ENCODE peak calls at places on chromosome 6, in ten cellular contexts. Y is H54; O is astrocyte of the hippocampus; S is NCI-H510A; U is activated naive CD8-positive, alpha-beta T cell treated with anti-CD3 and anti-CD28 coated beads for 36 hours; J is NCI-H2029; L is NCI-H1092; N is A172; I is neural crest cell; D is CD8-positive, alpha-beta T cell. W is an unnamed sample.
A peak's percentile ranks its signal among the peaks of the same experiment; 100 is the strongest.

GRCh38 chr6:16136086-16136485 is 7.2 kb downstream of the MYLIP start:
- DNase-seq in Y (no peak), O (no peak), S (no peak), U (no peak), J (no peak), L (no peak), N (no peak), I (no peak), D (peak; percentile 70), W (no peak)

GRCh38 chr6:4928426-4928825 is 75.4 kb downstream of the RPP40 start:
- DNase-seq in Y (no peak), O (peak; percentile 52), S (no peak), U (no peak), J (no peak), L (no peak), N (peak; percentile 42), I (no peak), D (no peak), W (no peak)

GRCh38 chr6:14616611-14617010 is 499.0 kb downstream of the CD83 start:
- DNase-seq in Y (no peak), O (no peak), S (no peak), U (no peak), J (no peak), L (no peak), N (no peak), I (no peak), D (no peak), W (no peak)

GRCh38 chr6:109738667-109739066 is 47.6 kb downstream of the FIG4 start:
- DNase-seq in Y (no peak), O (no peak), S (no peak), U (no peak), J (no peak), L (no peak), N (no peak), I (no peak), D (no peak), W (no peak)

GRCh38 chr6:112232845-112233256 is 21.5 kb downstream of the LAMA4 start:
- DNase-seq in Y (no peak), O (peak; percentile 86), S (no peak), U (no peak), J (peak; percentile 60), L (no peak), N (peak; percentile 41), I (no peak), D (no peak), W (no peak)

GRCh38 chr6:168016756-168017525 is 19.5 kb downstream of the KIF25 start:
- DNase-seq in Y (no peak), O (no peak), S (no peak), U (no peak), J (no peak), L (no peak), N (no peak), I (no peak), D (no peak), W (no peak)

GRCh38 chr6:8180327-8181161 is 78.2 kb upstream of the EEF1E1 start:
- DNase-seq in Y (peak; percentile 75), O (peak; percentile 92), S (no peak), U (no peak), J (no peak), L (no peak), N (peak; percentile 70), I (no peak), D (no peak), W (no peak)

GRCh38 chr6:133047065-133047665 is 194.0 kb upstream of the EYA4 start:
- DNase-seq in Y (no peak), O (no peak), S (no peak), U (no peak), J (no peak), L (no peak), N (no peak), I (no peak), D (no peak), W (no peak)

GRCh38 chr6:170147832-170148708 is 142.8 kb downstream of the DLL1 start:
- DNase-seq in Y (no peak), O (no peak), S (no peak), U (peak; percentile 82), J (no peak), L (no peak), N (no peak), I (no peak), D (peak; percentile 78), W (no peak)

GRCh38 chr6:80145509-80145908 is 39.0 kb downstream of the BCKDHB start:
- DNase-seq in Y (no peak), O (no peak), S (no peak), U (no peak), J (no peak), L (no peak), N (no peak), I (no peak), D (no peak), W (no peak)

GRCh38 chr6:155549928-155550327 is 94.3 kb upstream of the NOX3 start:
- DNase-seq in Y (no peak), O (no peak), S (no peak), U (no peak), J (no peak), L (no peak), N (no peak), I (no peak), D (no peak), W (no peak)

GRCh38 chr6:151478670-151479069 is 15.1 kb upstream of the CCDC170 start:
- DNase-seq in Y (no peak), O (no peak), S (no peak), U (no peak), J (no peak), L (no peak), N (no peak), I (no peak), D (no peak), W (no peak)

GRCh38 chr6:166779381-166779780 is 152.3 kb upstream of the RPS6KA2 start:
- DNase-seq in Y (no peak), O (no peak), S (no peak), U (no peak), J (no peak), L (no peak), N (no peak), I (no peak), D (no peak), W (no peak)

GRCh38 chr6:37874726-37875125 is 55.2 kb downstream of the ZFAND3 start:
- DNase-seq in Y (no peak), O (no peak), S (no peak), U (no peak), J (no peak), L (no peak), N (no peak), I (no peak), D (no peak), W (no peak)